ENCODE peak calls at places on chromosomes 16 and 17, in four cellular contexts. M is A673; P is hypothalamus; Q is CD4-positive, alpha-beta T cell. F is an unnamed sample.

GRCh38 chr16:64544859-64545258 is 577.0 kb downstream of the CDH11 start:
- DNase-seq in M (no peak), P (no peak), Q (no peak), F (no peak)

GRCh38 chr16:62889097-62889496 is 852.9 kb upstream of the CDH8 start:
- DNase-seq in M (no peak), P (no peak), Q (no peak), F (no peak)

GRCh38 chr16:10852948-10853347 is 24.1 kb upstream of the CIITA start:
- DNase-seq in M (no peak), P (no peak), Q (no peak), F (no peak)

GRCh38 chr16:67100569-67101300 is 9.0 kb upstream of the PHAF1 start:
- DNase-seq in M (peak; percentile 33), P (no peak), Q (no peak), F (no peak)

GRCh38 chr16:51994597-51994996 is 552.3 kb downstream of the TOX3 start:
- DNase-seq in M (peak; percentile 74), P (no peak), Q (no peak), F (no peak)

GRCh38 chr17:36623281-36623680 is 21.9 kb downstream of the MRM1 start:
- DNase-seq in M (no peak), P (no peak), Q (no peak), F (no peak)

GRCh38 chr16:17466876-17467275 is 3.9 kb downstream of the XYLT1 start:
- DNase-seq in M (no peak), P (no peak), Q (no peak), F (no peak)

GRCh38 chr16:708019-708418 is 2.4 kb upstream of the FBXL16 start:
- DNase-seq in M (no peak), P (no peak), Q (no peak), F (no peak)

GRCh38 chr17:32491371-32492280 is 4.8 kb downstream of the CDK5R1 start:
- DNase-seq in M (no peak), P (no peak), Q (no peak), F (no peak)

GRCh38 chr16:67468731-67469130 is 12.2 kb downstream of the ATP6V0D1 start:
- DNase-seq in M (no peak), P (no peak), Q (no peak), F (no peak)

GRCh38 chr16:24821129-24821528 is 24.6 kb upstream of the SLC5A11 start:
- DNase-seq in M (no peak), P (no peak), Q (no peak), F (no peak)

GRCh38 chr17:42456223-42457106 is 2.2 kb upstream of the ATP6V0A1 start:
- DNase-seq in M (peak; percentile 64), P (no peak), Q (no peak), F (no peak)

GRCh38 chr16:60792437-60792836 is 1243.8 kb downstream of the CDH8 start:
- DNase-seq in M (no peak), P (no peak), Q (no peak), F (no peak)

GRCh38 chr16:75251280-75252048 is at the start of gene BCAR1:
- DNase-seq in M (peak; percentile 89), P (peak; percentile 84), Q (no peak), F (no peak)

GRCh38 chr16:81532491-81533174 is 88.0 kb downstream of the CMIP start:
- DNase-seq in M (no peak), P (no peak), Q (no peak), F (no peak)

GRCh38 chr17:76252040-76252954 is 12.0 kb upstream of the RNF157 start:
- DNase-seq in M (no peak), P (no peak), Q (peak; percentile 26), F (no peak)

GRCh38 chr16:84919751-84920150 is 91.6 kb downstream of the ZDHHC7 start:
- DNase-seq in M (no peak), P (no peak), Q (no peak), F (no peak)

GRCh38 chr17:33291248-33292183 is 1.6 kb downstream of the ASIC2 start:
- DNase-seq in M (peak; percentile 81), P (no peak), Q (no peak), F (no peak)

GRCh38 chr16:55492756-55493380 is 13.9 kb downstream of the MMP2 start:
- DNase-seq in M (no peak), P (no peak), Q (no peak), F (no peak)

GRCh38 chr16:23466162-23466885 is 13.3 kb upstream of the COG7 start:
- DNase-seq in M (no peak), P (no peak), Q (no peak), F (no peak)

GRCh38 chr16:9008335-9009260 is 44.9 kb upstream of the USP7 start:
- DNase-seq in M (peak; percentile 80), P (peak; percentile 25), Q (peak; percentile 54), F (peak; percentile 50)

GRCh38 chr17:420479-421175 is 68.0 kb upstream of the RPH3AL start:
- DNase-seq in M (no peak), P (no peak), Q (no peak), F (no peak)

GRCh38 chr16:86408685-86409084 is 101.6 kb upstream of the FOXF1 start:
- DNase-seq in M (no peak), P (no peak), Q (no peak), F (no peak)

GRCh38 chr17:57892820-57893595 is 43.2 kb upstream of the MRPS23 start:
- DNase-seq in M (peak; percentile 48), P (peak; percentile 86), Q (no peak), F (no peak)

GRCh38 chr17:50206604-50207293 is 5.3 kb upstream of the COL1A1 start:
- DNase-seq in M (peak; percentile 52), P (no peak), Q (no peak), F (no peak)

GRCh38 chr17:8681175-8681949 is 50.8 kb upstream of the MYH10 start:
- DNase-seq in M (peak; percentile 44), P (no peak), Q (no peak), F (no peak)

GRCh38 chr17:67280279-67280678 is 35.3 kb upstream of the HELZ start:
- DNase-seq in M (no peak), P (no peak), Q (no peak), F (no peak)

GRCh38 chr16:87740909-87741424 is 24.8 kb downstream of the KLHDC4 start:
- DNase-seq in M (no peak), P (peak; percentile 81), Q (no peak), F (no peak)

GRCh38 chr17:56908061-56908542 is 5.7 kb downstream of the TRIM25 start:
- DNase-seq in M (no peak), P (no peak), Q (no peak), F (peak; percentile 57)

GRCh38 chr16:76583995-76584394 is 306.8 kb downstream of the CNTNAP4 start:
- DNase-seq in M (no peak), P (no peak), Q (no peak), F (no peak)

GRCh38 chr16:64181526-64181925 is 940.3 kb downstream of the CDH11 start:
- DNase-seq in M (no peak), P (no peak), Q (no peak), F (no peak)

GRCh38 chr17:47315451-47316266 is 8.1 kb upstream of the EFCAB13 start:
- DNase-seq in M (peak; percentile 67), P (no peak), Q (no peak), F (no peak)

GRCh38 chr17:38701504-38702165 is 3.4 kb upstream of the MLLT6 start:
- DNase-seq in M (peak; percentile 17), P (no peak), Q (peak; percentile 46), F (no peak)

GRCh38 chr17:17206149-17206912 is at the start of gene PLD6:
- DNase-seq in M (peak; percentile 89), P (peak; percentile 92), Q (peak; percentile 89), F (peak; percentile 84)

GRCh38 chr16:2040450-2041105 is 7.1 kb downstream of the NTHL1 start:
- DNase-seq in M (no peak), P (no peak), Q (no peak), F (no peak)

GRCh38 chr16:85245307-85246172 is 133.3 kb upstream of the CIBAR2 start:
- DNase-seq in M (peak; percentile 88), P (peak; percentile 36), Q (peak; percentile 15), F (no peak)

GRCh38 chr16:74577882-74578366 is 29.0 kb downstream of the GLG1 start:
- DNase-seq in M (peak; percentile 84), P (no peak), Q (no peak), F (no peak)

GRCh38 chr17:6456914-6457687 is 12.8 kb downstream of the PIMREG start:
- DNase-seq in M (no peak), P (no peak), Q (no peak), F (no peak)

F was measured in activated B cell treated with CpG ODN at 0.5 μM for 24 hours.